ENCODE peak calls at places on chromosome 12, in seven cellular contexts. One of them, this sample, is unnamed.

GRCh38 chr12:62785941-62786559 is 148.9 kb downstream of the PPM1H start:
- DNase-seq in trophoblast cell: peak
- DNase-seq in H1: no peak
- DNase-seq in H9: no peak
- DNase-seq in mesenchymal stem cell: peak
- DNase-seq in neuronal stem cell: no peak
- DNase-seq in IMR-90: peak
- DNase-seq in this sample: no peak

GRCh38 chr12:88299567-88300101 is 157.5 kb downstream of the TMTC3 start:
- DNase-seq in trophoblast cell: peak
- DNase-seq in neuronal stem cell: no peak
- DNase-seq in H1: no peak
- DNase-seq in IMR-90: peak
- DNase-seq in H9: no peak
- DNase-seq in mesenchymal stem cell: peak
- DNase-seq in this sample: no peak

GRCh38 chr12:11978985-11979384 is 91.8 kb upstream of the BCL2L14 start:
- DNase-seq in H9: no peak
- DNase-seq in trophoblast cell: no peak
- DNase-seq in H1: no peak
- DNase-seq in IMR-90: peak
- DNase-seq in neuronal stem cell: no peak
- DNase-seq in mesenchymal stem cell: peak
- DNase-seq in this sample: no peak

GRCh38 chr12:62903151-62903550 is 31.8 kb downstream of the PPM1H start:
- DNase-seq in H9: no peak
- DNase-seq in H1: no peak
- DNase-seq in trophoblast cell: no peak
- DNase-seq in mesenchymal stem cell: no peak
- DNase-seq in IMR-90: no peak
- DNase-seq in neuronal stem cell: no peak
- DNase-seq in this sample: no peak

GRCh38 chr12:93621986-93622385 is 49.5 kb downstream of the SOCS2 start:
- DNase-seq in trophoblast cell: peak
- DNase-seq in IMR-90: peak
- DNase-seq in mesenchymal stem cell: no peak
- DNase-seq in H1: no peak
- DNase-seq in H9: no peak
- DNase-seq in neuronal stem cell: no peak
- DNase-seq in this sample: no peak

GRCh38 chr12:130121246-130122005 is 40.8 kb upstream of the FZD10 start:
- DNase-seq in H9: no peak
- DNase-seq in mesenchymal stem cell: no peak
- DNase-seq in trophoblast cell: no peak
- DNase-seq in neuronal stem cell: no peak
- DNase-seq in H1: no peak
- DNase-seq in IMR-90: no peak
- DNase-seq in this sample: no peak

GRCh38 chr12:31362759-31363415 is 36.9 kb upstream of the SINHCAF start:
- DNase-seq in trophoblast cell: peak
- DNase-seq in H1: peak
- DNase-seq in mesenchymal stem cell: peak
- DNase-seq in H9: peak
- DNase-seq in neuronal stem cell: peak
- DNase-seq in IMR-90: no peak
- DNase-seq in this sample: peak

GRCh38 chr12:92674500-92674899 is 28.3 kb upstream of the PLEKHG7 start:
- DNase-seq in H1: no peak
- DNase-seq in neuronal stem cell: no peak
- DNase-seq in IMR-90: no peak
- DNase-seq in H9: no peak
- DNase-seq in mesenchymal stem cell: no peak
- DNase-seq in trophoblast cell: no peak
- DNase-seq in this sample: no peak

GRCh38 chr12:32039341-32039740 is 67.3 kb upstream of the BICD1 start:
- DNase-seq in neuronal stem cell: no peak
- DNase-seq in H9: no peak
- DNase-seq in IMR-90: peak
- DNase-seq in mesenchymal stem cell: no peak
- DNase-seq in trophoblast cell: no peak
- DNase-seq in H1: no peak
- DNase-seq in this sample: peak

GRCh38 chr12:58917699-58918334 is 2.5 kb downstream of the LRIG3 start:
- DNase-seq in neuronal stem cell: no peak
- DNase-seq in mesenchymal stem cell: peak
- DNase-seq in trophoblast cell: no peak
- DNase-seq in H9: no peak
- DNase-seq in IMR-90: no peak
- DNase-seq in H1: no peak
- DNase-seq in this sample: no peak

GRCh38 chr12:124396544-124397398 is 101.9 kb downstream of the RFLNA start:
- DNase-seq in H1: no peak
- DNase-seq in trophoblast cell: no peak
- DNase-seq in mesenchymal stem cell: no peak
- DNase-seq in neuronal stem cell: no peak
- DNase-seq in IMR-90: no peak
- DNase-seq in H9: no peak
- DNase-seq in this sample: no peak

GRCh38 chr12:4289334-4289878 is 15.8 kb downstream of the CCND2 start:
- DNase-seq in H1: no peak
- DNase-seq in trophoblast cell: no peak
- DNase-seq in mesenchymal stem cell: no peak
- DNase-seq in neuronal stem cell: no peak
- DNase-seq in IMR-90: no peak
- DNase-seq in H9: no peak
- DNase-seq in this sample: no peak

GRCh38 chr12:70581199-70581598 is 56.0 kb downstream of the PTPRB start:
- DNase-seq in trophoblast cell: no peak
- DNase-seq in mesenchymal stem cell: no peak
- DNase-seq in neuronal stem cell: no peak
- DNase-seq in H1: no peak
- DNase-seq in H9: no peak
- DNase-seq in IMR-90: no peak
- DNase-seq in this sample: no peak

GRCh38 chr12:59158066-59158465 is 237.8 kb upstream of the LRIG3 start:
- DNase-seq in trophoblast cell: no peak
- DNase-seq in neuronal stem cell: no peak
- DNase-seq in mesenchymal stem cell: no peak
- DNase-seq in H1: no peak
- DNase-seq in IMR-90: no peak
- DNase-seq in H9: no peak
- DNase-seq in this sample: peak

GRCh38 chr12:1744932-1745331 is 54.1 kb downstream of the ADIPOR2 start:
- DNase-seq in mesenchymal stem cell: no peak
- DNase-seq in H9: no peak
- DNase-seq in IMR-90: peak
- DNase-seq in neuronal stem cell: no peak
- DNase-seq in trophoblast cell: no peak
- DNase-seq in H1: no peak
- DNase-seq in this sample: peak

GRCh38 chr12:47977772-47978597 is 14.6 kb downstream of the TMEM106C start:
- DNase-seq in trophoblast cell: no peak
- DNase-seq in mesenchymal stem cell: no peak
- DNase-seq in neuronal stem cell: no peak
- DNase-seq in H1: no peak
- DNase-seq in IMR-90: no peak
- DNase-seq in H9: no peak
- DNase-seq in this sample: no peak

GRCh38 chr12:49187184-49187583 is 1.7 kb downstream of the TUBA1A start:
- DNase-seq in H9: no peak
- DNase-seq in neuronal stem cell: no peak
- DNase-seq in trophoblast cell: no peak
- DNase-seq in mesenchymal stem cell: peak
- DNase-seq in H1: no peak
- DNase-seq in IMR-90: peak
- DNase-seq in this sample: no peak

GRCh38 chr12:80714055-80714454 is 2.7 kb upstream of the MYF5 start:
- DNase-seq in H1: no peak
- DNase-seq in trophoblast cell: no peak
- DNase-seq in mesenchymal stem cell: peak
- DNase-seq in IMR-90: peak
- DNase-seq in H9: peak
- DNase-seq in neuronal stem cell: no peak
- DNase-seq in this sample: peak

GRCh38 chr12:90905691-90906370 is 49.1 kb downstream of the CCER1 start:
- DNase-seq in mesenchymal stem cell: peak
- DNase-seq in trophoblast cell: no peak
- DNase-seq in IMR-90: peak
- DNase-seq in H9: no peak
- DNase-seq in H1: no peak
- DNase-seq in neuronal stem cell: no peak
- DNase-seq in this sample: no peak

GRCh38 chr12:30515351-30515750 is 180.3 kb downstream of the IPO8 start:
- DNase-seq in trophoblast cell: no peak
- DNase-seq in mesenchymal stem cell: peak
- DNase-seq in IMR-90: no peak
- DNase-seq in H1: no peak
- DNase-seq in neuronal stem cell: peak
- DNase-seq in H9: no peak
- DNase-seq in this sample: peak

GRCh38 chr12:18340796-18341195 is 79.5 kb downstream of the PIK3C2G start:
- DNase-seq in neuronal stem cell: no peak
- DNase-seq in H1: no peak
- DNase-seq in mesenchymal stem cell: no peak
- DNase-seq in trophoblast cell: no peak
- DNase-seq in H9: no peak
- DNase-seq in IMR-90: no peak
- DNase-seq in this sample: no peak

GRCh38 chr12:76316468-76316867 is 31.7 kb downstream of the BBS10 start:
- DNase-seq in IMR-90: no peak
- DNase-seq in trophoblast cell: no peak
- DNase-seq in neuronal stem cell: no peak
- DNase-seq in H1: no peak
- DNase-seq in H9: no peak
- DNase-seq in mesenchymal stem cell: no peak
- DNase-seq in this sample: no peak

GRCh38 chr12:75208851-75209781 is 523 bp downstream of the KCNC2 start:
- DNase-seq in IMR-90: peak
- DNase-seq in H9: peak
- DNase-seq in trophoblast cell: no peak
- DNase-seq in mesenchymal stem cell: peak
- DNase-seq in neuronal stem cell: peak
- DNase-seq in H1: peak
- DNase-seq in this sample: peak

GRCh38 chr12:129788506-129788905 is 115.3 kb downstream of the TMEM132D start:
- DNase-seq in mesenchymal stem cell: no peak
- DNase-seq in trophoblast cell: no peak
- DNase-seq in neuronal stem cell: no peak
- DNase-seq in H1: no peak
- DNase-seq in IMR-90: no peak
- DNase-seq in H9: no peak
- DNase-seq in this sample: no peak

GRCh38 chr12:46154221-46154975 is 114.4 kb downstream of the SLC38A1 start:
- DNase-seq in trophoblast cell: peak
- DNase-seq in H9: no peak
- DNase-seq in mesenchymal stem cell: peak
- DNase-seq in H1: no peak
- DNase-seq in IMR-90: peak
- DNase-seq in neuronal stem cell: no peak
- DNase-seq in this sample: no peak

GRCh38 chr12:49428652-49429549 is 61.6 kb downstream of the SPATS2 start:
- DNase-seq in neuronal stem cell: no peak
- DNase-seq in trophoblast cell: no peak
- DNase-seq in IMR-90: peak
- DNase-seq in mesenchymal stem cell: peak
- DNase-seq in H1: no peak
- DNase-seq in H9: no peak
- DNase-seq in this sample: peak

GRCh38 chr12:51080136-51080535 is 3.3 kb downstream of the CSRNP2 start:
- DNase-seq in H1: no peak
- DNase-seq in mesenchymal stem cell: no peak
- DNase-seq in IMR-90: no peak
- DNase-seq in trophoblast cell: no peak
- DNase-seq in H9: no peak
- DNase-seq in neuronal stem cell: no peak
- DNase-seq in this sample: no peak

GRCh38 chr12:51082561-51083139 is 746 bp downstream of the CSRNP2 start:
- DNase-seq in trophoblast cell: no peak
- DNase-seq in IMR-90: peak
- DNase-seq in neuronal stem cell: no peak
- DNase-seq in mesenchymal stem cell: peak
- DNase-seq in H1: no peak
- DNase-seq in H9: peak
- DNase-seq in this sample: peak

GRCh38 chr12:51076235-51076930 is 7.0 kb downstream of the CSRNP2 start:
- DNase-seq in H9: no peak
- DNase-seq in H1: no peak
- DNase-seq in trophoblast cell: no peak
- DNase-seq in mesenchymal stem cell: no peak
- DNase-seq in neuronal stem cell: no peak
- DNase-seq in IMR-90: no peak
- DNase-seq in this sample: no peak

GRCh38 chr12:51075390-51075789 is 8.0 kb downstream of the CSRNP2 start:
- DNase-seq in mesenchymal stem cell: no peak
- DNase-seq in IMR-90: no peak
- DNase-seq in H9: no peak
- DNase-seq in H1: no peak
- DNase-seq in trophoblast cell: no peak
- DNase-seq in neuronal stem cell: no peak
- DNase-seq in this sample: no peak

GRCh38 chr12:51077930-51078329 is 5.5 kb downstream of the CSRNP2 start:
- DNase-seq in trophoblast cell: no peak
- DNase-seq in neuronal stem cell: no peak
- DNase-seq in mesenchymal stem cell: peak
- DNase-seq in H9: no peak
- DNase-seq in H1: no peak
- DNase-seq in IMR-90: peak
- DNase-seq in this sample: peak
- H3K23ac ChIP-seq in trophoblast cell: no peak
- H3K23ac ChIP-seq in neuronal stem cell: no peak
- H3K23ac ChIP-seq in mesenchymal stem cell: no peak
- H3K23ac ChIP-seq in H9: no peak
- H3K23ac ChIP-seq in H1: no peak
- H3K23ac ChIP-seq in IMR-90: peak
- H3K23ac ChIP-seq in this sample: no peak

GRCh38 chr12:111789779-111790178 is 23.0 kb downstream of the ALDH2 start:
- DNase-seq in neuronal stem cell: no peak
- DNase-seq in H1: no peak
- DNase-seq in trophoblast cell: no peak
- DNase-seq in IMR-90: no peak
- DNase-seq in H9: no peak
- DNase-seq in mesenchymal stem cell: no peak
- DNase-seq in this sample: no peak
- H2AK5ac ChIP-seq in neuronal stem cell: no peak
- H2AK5ac ChIP-seq in H1: no peak
- H2AK5ac ChIP-seq in trophoblast cell: no peak
- H2AK5ac ChIP-seq in IMR-90: no peak
- H2AK5ac ChIP-seq in H9: no peak
- H2AK5ac ChIP-seq in mesenchymal stem cell: no peak
- H2AK5ac ChIP-seq in this sample: no peak

GRCh38 chr12:22477166-22477893 is 67.0 kb downstream of the C2CD5 start:
- DNase-seq in H1: no peak
- DNase-seq in mesenchymal stem cell: peak
- DNase-seq in trophoblast cell: peak
- DNase-seq in IMR-90: peak
- DNase-seq in neuronal stem cell: no peak
- DNase-seq in H9: no peak
- DNase-seq in this sample: no peak
- H3K4me2 ChIP-seq in H1: no peak
- H3K4me2 ChIP-seq in mesenchymal stem cell: no peak
- H3K4me2 ChIP-seq in trophoblast cell: no peak
- H3K4me2 ChIP-seq in IMR-90: peak
- H3K4me2 ChIP-seq in neuronal stem cell: no peak
- H3K4me2 ChIP-seq in H9: no peak
- H3K4me2 ChIP-seq in this sample: no peak

GRCh38 chr12:51759695-51760094 is 88.8 kb downstream of the FIGNL2 start:
- DNase-seq in H9: no peak
- DNase-seq in IMR-90: no peak
- DNase-seq in mesenchymal stem cell: no peak
- DNase-seq in H1: no peak
- DNase-seq in neuronal stem cell: no peak
- DNase-seq in trophoblast cell: no peak
- DNase-seq in this sample: no peak
- H3K23ac ChIP-seq in H9: no peak
- H3K23ac ChIP-seq in IMR-90: no peak
- H3K23ac ChIP-seq in mesenchymal stem cell: no peak
- H3K23ac ChIP-seq in H1: no peak
- H3K23ac ChIP-seq in neuronal stem cell: no peak
- H3K23ac ChIP-seq in trophoblast cell: no peak
- H3K23ac ChIP-seq in this sample: no peak

This sample was measured in mesendoderm.